ENCODE peak calls at places on chromosomes 4 and X, in five cellular contexts. I is cardiac fibroblast, V is astrocyte of the spinal cord, X is left ventricle myocardium inferior, F is mucosa of descending colon. J is an unnamed sample.
A peak's percentile ranks its signal among the peaks of the same experiment; 100 is the strongest.

GRCh38 chr4:100100985-100101384 is 89.3 kb downstream of the DDIT4L start:
- DNase-seq in I (no peak), V (no peak), X (no peak), F (no peak), J (no peak)

GRCh38 chr4:147461161-147461560 is 19.7 kb upstream of the EDNRA start:
- DNase-seq in I (peak; percentile 59), V (peak; percentile 26), X (no peak), F (no peak), J (no peak)

GRCh38 chr4:44629280-44629866 is 22.1 kb downstream of the YIPF7 start:
- DNase-seq in I (peak; percentile 71), V (peak; percentile 47), X (no peak), F (peak; percentile 56), J (peak; percentile 43)

GRCh38 chrX:131734621-131735020 is 190.7 kb downstream of the OR13H1 start:
- DNase-seq in I (no peak), V (peak; percentile 83), X (no peak), F (no peak), J (peak; percentile 75)

GRCh38 chr4:77493829-77494551 is 111.6 kb upstream of the CXCL13 start:
- DNase-seq in I (no peak), V (no peak), X (no peak), F (no peak), J (no peak)

GRCh38 chrX:118346258-118347094 is 570 bp downstream of the WDR44 start:
- DNase-seq in I (peak; percentile 18), V (peak; percentile 20), X (peak; percentile 39), F (peak; percentile 50), J (peak; percentile 21)

GRCh38 chr4:49063670-49064069 is 77.6 kb downstream of the CWH43 start:
- DNase-seq in I (peak; percentile 39), V (no peak), X (no peak), F (no peak), J (no peak)

GRCh38 chr4:125392683-125393082 is 77.9 kb downstream of the FAT4 start:
- DNase-seq in I (no peak), V (no peak), X (no peak), F (no peak), J (no peak)

GRCh38 chr4:185849543-185850185 is 37.7 kb upstream of the SORBS2 start:
- DNase-seq in I (peak; percentile 39), V (no peak), X (peak; percentile 45), F (no peak), J (peak; percentile 76)

GRCh38 chrX:34656467-34656841 is 631 bp downstream of the TMEM47 start:
- DNase-seq in I (no peak), V (no peak), X (peak; percentile 15), F (no peak), J (no peak)

GRCh38 chr4:71732706-71733105 is 51.2 kb downstream of the GC start:
- DNase-seq in I (peak; percentile 60), V (peak; percentile 52), X (no peak), F (no peak), J (peak; percentile 14)

GRCh38 chr4:117771647-117772337 is 262.5 kb upstream of the NDST3 start:
- DNase-seq in I (no peak), V (no peak), X (no peak), F (peak; percentile 9), J (no peak)

GRCh38 chrX:19382500-19383145 is 38.9 kb downstream of the PDHA1 start:
- DNase-seq in I (peak; percentile 46), V (peak; percentile 11), X (peak; percentile 34), F (peak; percentile 74), J (peak; percentile 22)

GRCh38 chrX:74613350-74614192 is 853 bp downstream of the RLIM start:
- DNase-seq in I (peak; percentile 50), V (peak; percentile 32), X (no peak), F (peak; percentile 14), J (peak; percentile 51)

GRCh38 chrX:107207089-107207488 is 678 bp downstream of the DNAAF6 start:
- DNase-seq in I (no peak), V (no peak), X (no peak), F (no peak), J (no peak)

GRCh38 chr4:184795214-184795844 is 30.4 kb downstream of the ACSL1 start:
- DNase-seq in I (peak; percentile 14), V (no peak), X (no peak), F (no peak), J (no peak)

GRCh38 chrX:29432534-29432933 is 782.8 kb upstream of the MAGEB2 start:
- DNase-seq in I (no peak), V (no peak), X (no peak), F (no peak), J (no peak)

GRCh38 chrX:54825716-54826428 is 18.3 kb downstream of the MAGED2 start:
- DNase-seq in I (peak; percentile 6), V (no peak), X (no peak), F (peak; percentile 17), J (no peak)

GRCh38 chr4:125283702-125284279 is 31.0 kb upstream of the FAT4 start:
- DNase-seq in I (peak; percentile 69), V (peak; percentile 60), X (no peak), F (no peak), J (peak; percentile 61)

GRCh38 chr4:183828839-183829238 is 76.3 kb upstream of the STOX2 start:
- DNase-seq in I (no peak), V (no peak), X (no peak), F (no peak), J (no peak)

GRCh38 chr4:108940086-108941033 is 177.5 kb upstream of the ETNPPL start:
- DNase-seq in I (no peak), V (no peak), X (no peak), F (no peak), J (no peak)

GRCh38 chr4:5446595-5446994 is 261.8 kb downstream of the EVC2 start:
- DNase-seq in I (no peak), V (no peak), X (no peak), F (no peak), J (no peak)

GRCh38 chr4:124883642-124884041 is 171.1 kb upstream of the ANKRD50 start:
- DNase-seq in I (peak; percentile 69), V (peak; percentile 35), X (no peak), F (no peak), J (peak; percentile 31)

GRCh38 chr4:89254847-89255246 is 52.8 kb downstream of the GPRIN3 start:
- DNase-seq in I (peak; percentile 52), V (no peak), X (no peak), F (peak; percentile 35), J (peak; percentile 23)

GRCh38 chrX:1452497-1453389 is at the start of gene ASMTL:
- DNase-seq in I (peak; percentile 100), V (peak; percentile 99), X (peak; percentile 100), F (peak; percentile 100), J (peak; percentile 100)

GRCh38 chr4:27921236-27921635 is 1060.6 kb downstream of the STIM2 start:
- DNase-seq in I (peak; percentile 62), V (peak; percentile 14), X (no peak), F (no peak), J (peak; percentile 4)

GRCh38 chr4:99749445-99750391 is 66.9 kb upstream of the DAPP1 start:
- DNase-seq in I (no peak), V (no peak), X (no peak), F (no peak), J (no peak)

GRCh38 chr4:103410401-103410800 is 212.3 kb upstream of the CENPE start:
- DNase-seq in I (peak; percentile 2), V (no peak), X (no peak), F (no peak), J (no peak)

GRCh38 chr4:56372774-56373173 is 14.5 kb downstream of the AASDH start:
- DNase-seq in I (peak; percentile 57), V (no peak), X (no peak), F (no peak), J (peak; percentile 13)

GRCh38 chr4:8419222-8420041 is 21.1 kb downstream of the ACOX3 start:
- DNase-seq in I (peak; percentile 50), V (no peak), X (no peak), F (no peak), J (peak; percentile 71)

GRCh38 chr4:106659386-106659785 is 290.8 kb upstream of the GIMD1 start:
- DNase-seq in I (peak; percentile 89), V (no peak), X (no peak), F (no peak), J (peak; percentile 67)

GRCh38 chr4:189613202-189613601 is 327.5 kb upstream of the FRG1 start:
- DNase-seq in I (no peak), V (no peak), X (no peak), F (peak; percentile 5), J (no peak)

GRCh38 chr4:88219099-88219498 is 60.7 kb upstream of the ABCG2 start:
- DNase-seq in I (peak; percentile 77), V (peak; percentile 60), X (no peak), F (peak; percentile 38), J (peak; percentile 73)

GRCh38 chrX:56764153-56764974 is 35.3 kb downstream of the NBDY start:
- DNase-seq in I (peak; percentile 79), V (peak; percentile 70), X (no peak), F (peak; percentile 58), J (peak; percentile 87)
- H3K4me3 ChIP-seq in I (no peak overlapping the region), V (peak overlapping the region; percentile 35), X (no peak overlapping the region), F (no peak overlapping the region), J (peak overlapping the region; percentile 52)

GRCh38 chr4:19309365-19309764 is 942.3 kb upstream of the SLIT2 start:
- DNase-seq in I (peak; percentile 82), V (peak; percentile 74), X (no peak), F (no peak), J (peak; percentile 60)
- TF ChIP-seq CTCF in I (peak; percentile 41), V (peak; percentile 60), X (peak; percentile 33), F (no peak), J (peak; percentile 53)

GRCh38 chr4:1155314-1155713 is 17.1 kb downstream of the SPON2 start:
- DNase-seq in I (no peak), V (no peak), X (no peak), F (no peak), J (no peak)

GRCh38 chr4:1156069-1156468 is 16.3 kb downstream of the SPON2 start:
- DNase-seq in I (no peak), V (no peak), X (no peak), F (no peak), J (no peak)

GRCh38 chr4:1153567-1154090 is 18.8 kb downstream of the SPON2 start:
- DNase-seq in I (no peak), V (no peak), X (no peak), F (no peak), J (no peak)

GRCh38 chr4:1154126-1154522 is 18.3 kb downstream of the SPON2 start:
- DNase-seq in I (no peak), V (no peak), X (no peak), F (no peak), J (no peak)

DNA sequence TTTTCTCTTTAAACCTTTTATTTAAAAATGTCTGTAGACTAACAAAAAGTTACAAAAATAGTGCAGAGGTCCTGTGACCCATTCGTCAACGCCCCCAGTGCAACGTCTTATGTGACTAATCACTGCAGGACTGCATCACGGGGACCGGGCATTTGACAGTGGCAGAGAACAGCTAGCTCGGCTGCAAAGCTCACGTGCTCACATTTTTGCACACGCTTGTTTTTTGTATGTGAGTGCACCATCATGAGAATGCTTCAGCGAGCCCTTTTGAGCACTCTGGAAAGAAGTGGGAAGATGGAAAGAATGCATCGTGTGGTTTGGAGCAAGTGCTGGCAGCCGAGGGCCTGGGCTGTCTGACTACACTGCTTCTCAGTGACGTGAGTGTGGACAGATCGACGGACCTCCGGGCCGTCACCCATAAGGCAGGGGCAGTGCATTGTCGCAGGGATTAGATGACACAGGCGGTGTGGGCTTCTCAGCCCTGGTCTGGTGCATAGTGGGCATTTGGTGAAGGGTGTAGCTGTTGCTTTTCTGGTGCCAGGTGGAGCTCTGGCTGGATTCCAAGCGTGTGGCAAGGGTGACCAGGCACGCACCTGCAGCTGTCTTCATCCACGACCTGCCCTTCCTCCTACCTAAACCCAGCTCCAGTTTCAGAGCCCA is 17.7 kb downstream of the SPON2 start:
- DNase-seq in I (peak; percentile 41), V (no peak), X (no peak), F (peak; percentile 37), J (peak; percentile 65)
- H3K4me3 ChIP-seq in I (no peak overlapping the region), V (no peak overlapping the region), X (no peak overlapping the region), F (no peak overlapping the region), J (no peak overlapping the region)

GRCh38 chr4:113094802-113095201 is 45.3 kb downstream of the ANK2 start:
- DNase-seq in I (peak; percentile 41), V (peak; percentile 40), X (no peak), F (no peak), J (peak; percentile 26)
- TF ChIP-seq CTCF in I (peak; percentile 76), V (peak; percentile 76), X (peak; percentile 71), F (no peak), J (peak; percentile 63)